ENCODE peak calls at places on chromosomes 12 and 14, in nine cellular contexts. One of them, this sample, is unnamed.
A peak's percentile ranks its signal among the peaks of the same experiment; 100 is the strongest.

GRCh38 chr12:114669501-114670256 is 14.3 kb downstream of the TBX3 start:
- DNase-seq in type B pancreatic cell: peak; percentile 76
- DNase-seq in GM13977: no peak
- DNase-seq in BE2C: peak; percentile 66
- DNase-seq in lower leg skin: no peak
- DNase-seq in GM12865: no peak
- DNase-seq in epithelial cell of esophagus: no peak
- DNase-seq in thoracic aorta: no peak
- DNase-seq in mesothelial cell of epicardium: peak; percentile 68
- DNase-seq in this sample: peak; percentile 39

GRCh38 chr14:59067135-59067894 is 121.2 kb upstream of the DAAM1 start:
- DNase-seq in epithelial cell of esophagus: peak; percentile 76
- DNase-seq in lower leg skin: no peak
- DNase-seq in type B pancreatic cell: no peak
- DNase-seq in GM13977: no peak
- DNase-seq in GM12865: peak; percentile 13
- DNase-seq in BE2C: no peak
- DNase-seq in thoracic aorta: no peak
- DNase-seq in mesothelial cell of epicardium: no peak
- DNase-seq in this sample: no peak

GRCh38 chr12:122182887-122183587 is at the start of gene LRRC43:
- DNase-seq in epithelial cell of esophagus: peak; percentile 25
- DNase-seq in BE2C: peak; percentile 82
- DNase-seq in thoracic aorta: no peak
- DNase-seq in GM12865: no peak
- DNase-seq in mesothelial cell of epicardium: peak; percentile 66
- DNase-seq in lower leg skin: no peak
- DNase-seq in GM13977: peak; percentile 65
- DNase-seq in type B pancreatic cell: peak; percentile 79
- DNase-seq in this sample: peak; percentile 78

GRCh38 chr14:25233613-25234012 is 183.7 kb upstream of the STXBP6 start:
- DNase-seq in type B pancreatic cell: no peak
- DNase-seq in lower leg skin: no peak
- DNase-seq in GM13977: no peak
- DNase-seq in GM12865: no peak
- DNase-seq in epithelial cell of esophagus: no peak
- DNase-seq in BE2C: no peak
- DNase-seq in mesothelial cell of epicardium: no peak
- DNase-seq in thoracic aorta: no peak
- DNase-seq in this sample: no peak

GRCh38 chr12:123444396-123445026 is 8.0 kb upstream of the RILPL2 start:
- DNase-seq in GM13977: no peak
- DNase-seq in lower leg skin: no peak
- DNase-seq in BE2C: no peak
- DNase-seq in GM12865: no peak
- DNase-seq in mesothelial cell of epicardium: no peak
- DNase-seq in type B pancreatic cell: no peak
- DNase-seq in thoracic aorta: no peak
- DNase-seq in epithelial cell of esophagus: peak; percentile 77
- DNase-seq in this sample: no peak

GRCh38 chr14:33848706-33849454 is 102.0 kb downstream of the EGLN3 start:
- DNase-seq in lower leg skin: no peak
- DNase-seq in type B pancreatic cell: no peak
- DNase-seq in GM12865: peak; percentile 26
- DNase-seq in thoracic aorta: no peak
- DNase-seq in mesothelial cell of epicardium: peak; percentile 74
- DNase-seq in GM13977: no peak
- DNase-seq in BE2C: peak; percentile 90
- DNase-seq in epithelial cell of esophagus: peak; percentile 75
- DNase-seq in this sample: peak; percentile 79

GRCh38 chr12:65278576-65279386 is at the start of gene MSRB3:
- DNase-seq in BE2C: peak; percentile 19
- DNase-seq in thoracic aorta: peak; percentile 21
- DNase-seq in type B pancreatic cell: peak; percentile 87
- DNase-seq in GM13977: peak; percentile 80
- DNase-seq in lower leg skin: peak; percentile 25
- DNase-seq in epithelial cell of esophagus: peak; percentile 60
- DNase-seq in mesothelial cell of epicardium: peak; percentile 73
- DNase-seq in GM12865: peak; percentile 53
- DNase-seq in this sample: peak; percentile 84

GRCh38 chr12:111656016-111656415 is 29.7 kb downstream of the BRAP start:
- DNase-seq in GM12865: no peak
- DNase-seq in mesothelial cell of epicardium: no peak
- DNase-seq in GM13977: no peak
- DNase-seq in epithelial cell of esophagus: no peak
- DNase-seq in BE2C: no peak
- DNase-seq in thoracic aorta: no peak
- DNase-seq in lower leg skin: no peak
- DNase-seq in type B pancreatic cell: no peak
- DNase-seq in this sample: no peak

GRCh38 chr14:20197459-20197858 is 6.8 kb downstream of the OR11G2 start:
- DNase-seq in BE2C: no peak
- DNase-seq in mesothelial cell of epicardium: no peak
- DNase-seq in lower leg skin: no peak
- DNase-seq in GM13977: no peak
- DNase-seq in thoracic aorta: no peak
- DNase-seq in GM12865: no peak
- DNase-seq in epithelial cell of esophagus: no peak
- DNase-seq in type B pancreatic cell: no peak
- DNase-seq in this sample: no peak

GRCh38 chr12:109302358-109302757 is 6.7 kb downstream of the FOXN4 start:
- DNase-seq in epithelial cell of esophagus: no peak
- DNase-seq in mesothelial cell of epicardium: no peak
- DNase-seq in thoracic aorta: no peak
- DNase-seq in type B pancreatic cell: no peak
- DNase-seq in GM13977: no peak
- DNase-seq in lower leg skin: no peak
- DNase-seq in GM12865: peak; percentile 22
- DNase-seq in BE2C: no peak
- DNase-seq in this sample: no peak

GRCh38 chr14:50778757-50779483 is 52.0 kb downstream of the NIN start:
- DNase-seq in type B pancreatic cell: no peak
- DNase-seq in mesothelial cell of epicardium: no peak
- DNase-seq in lower leg skin: no peak
- DNase-seq in epithelial cell of esophagus: peak; percentile 48
- DNase-seq in GM13977: no peak
- DNase-seq in GM12865: no peak
- DNase-seq in thoracic aorta: no peak
- DNase-seq in BE2C: no peak
- DNase-seq in this sample: no peak

GRCh38 chr14:63853831-63854293 is 1.1 kb downstream of the SYNE2 start:
- DNase-seq in BE2C: peak; percentile 66
- DNase-seq in thoracic aorta: no peak
- DNase-seq in GM12865: peak; percentile 74
- DNase-seq in type B pancreatic cell: peak; percentile 72
- DNase-seq in lower leg skin: peak; percentile 79
- DNase-seq in mesothelial cell of epicardium: peak; percentile 56
- DNase-seq in epithelial cell of esophagus: peak; percentile 98
- DNase-seq in GM13977: peak; percentile 49
- DNase-seq in this sample: peak; percentile 37

GRCh38 chr12:59742831-59743230 is 147.0 kb downstream of the SLC16A7 start:
- DNase-seq in type B pancreatic cell: no peak
- DNase-seq in thoracic aorta: no peak
- DNase-seq in epithelial cell of esophagus: no peak
- DNase-seq in mesothelial cell of epicardium: no peak
- DNase-seq in BE2C: no peak
- DNase-seq in GM12865: no peak
- DNase-seq in lower leg skin: no peak
- DNase-seq in GM13977: no peak
- DNase-seq in this sample: no peak

GRCh38 chr12:34363050-34363673 is 340.9 kb downstream of the ALG10 start:
- DNase-seq in type B pancreatic cell: no peak
- DNase-seq in GM13977: no peak
- DNase-seq in mesothelial cell of epicardium: no peak
- DNase-seq in GM12865: no peak
- DNase-seq in epithelial cell of esophagus: no peak
- DNase-seq in BE2C: peak; percentile 46
- DNase-seq in lower leg skin: no peak
- DNase-seq in thoracic aorta: no peak
- DNase-seq in this sample: no peak

GRCh38 chr12:54193437-54193836 is 4.7 kb upstream of the SMUG1 start:
- DNase-seq in mesothelial cell of epicardium: no peak
- DNase-seq in thoracic aorta: no peak
- DNase-seq in GM13977: no peak
- DNase-seq in lower leg skin: no peak
- DNase-seq in type B pancreatic cell: no peak
- DNase-seq in GM12865: no peak
- DNase-seq in BE2C: peak; percentile 44
- DNase-seq in epithelial cell of esophagus: no peak
- DNase-seq in this sample: no peak

GRCh38 chr12:89448951-89449371 is 75.6 kb downstream of the GALNT4 start:
- DNase-seq in thoracic aorta: no peak
- DNase-seq in BE2C: no peak
- DNase-seq in GM12865: no peak
- DNase-seq in type B pancreatic cell: no peak
- DNase-seq in mesothelial cell of epicardium: no peak
- DNase-seq in lower leg skin: no peak
- DNase-seq in epithelial cell of esophagus: no peak
- DNase-seq in GM13977: no peak
- DNase-seq in this sample: no peak

GRCh38 chr14:24366664-24367505 is 1.1 kb upstream of the NFATC4 start:
- DNase-seq in BE2C: peak; percentile 96
- DNase-seq in GM12865: peak; percentile 69
- DNase-seq in GM13977: peak; percentile 87
- DNase-seq in lower leg skin: peak; percentile 87
- DNase-seq in mesothelial cell of epicardium: peak; percentile 88
- DNase-seq in type B pancreatic cell: peak; percentile 91
- DNase-seq in epithelial cell of esophagus: peak; percentile 99
- DNase-seq in thoracic aorta: peak; percentile 59
- DNase-seq in this sample: peak; percentile 89

DNA sequence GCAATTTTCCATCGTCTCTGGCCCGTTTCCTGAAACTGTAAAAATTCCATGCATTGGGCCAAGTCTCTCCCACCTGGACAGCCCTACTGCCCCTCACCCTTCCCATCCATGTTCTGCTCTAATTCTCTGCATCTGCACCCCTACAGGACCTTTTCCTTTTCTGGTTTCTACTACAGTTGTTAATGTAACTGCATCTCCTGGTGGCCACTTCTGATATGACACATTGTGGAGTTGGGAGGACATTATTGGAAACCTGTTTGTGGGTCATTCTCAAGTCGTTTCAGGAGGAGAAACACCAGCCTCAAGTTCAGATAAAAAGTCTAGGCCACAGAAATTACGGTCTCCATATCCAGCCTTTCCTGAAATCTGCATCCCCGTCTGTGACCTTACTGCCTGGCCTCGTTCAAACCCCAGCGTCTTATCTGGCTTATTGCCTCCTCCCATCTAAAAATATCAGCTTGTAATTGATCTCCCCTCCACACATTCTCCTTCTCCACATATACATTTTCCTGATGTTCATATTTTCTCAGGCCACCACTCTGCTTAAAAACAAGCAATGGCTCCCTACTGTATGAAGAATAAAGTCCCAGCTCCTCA is 37.6 kb downstream of the EMP1 start:
- DNase-seq in mesothelial cell of epicardium: no peak
- DNase-seq in epithelial cell of esophagus: peak; percentile 74
- DNase-seq in lower leg skin: peak; percentile 72
- DNase-seq in BE2C: peak; percentile 46
- DNase-seq in GM13977: peak; percentile 30
- DNase-seq in type B pancreatic cell: no peak
- DNase-seq in GM12865: peak; percentile 37
- DNase-seq in thoracic aorta: no peak
- DNase-seq in this sample: peak; percentile 51
- TF ChIP-seq CTCF in mesothelial cell of epicardium: peak; percentile 98
- TF ChIP-seq CTCF in epithelial cell of esophagus: peak; percentile 92
- TF ChIP-seq CTCF in lower leg skin: peak; percentile 83
- TF ChIP-seq CTCF in BE2C: peak; percentile 83
- TF ChIP-seq CTCF in GM13977: peak; percentile 61
- TF ChIP-seq CTCF in type B pancreatic cell: peak; percentile 79
- TF ChIP-seq CTCF in GM12865: peak; percentile 69
- TF ChIP-seq CTCF in thoracic aorta: peak; percentile 66
- TF ChIP-seq CTCF in this sample: peak; percentile 74

GRCh38 chr12:76515271-76515670 is 44.3 kb downstream of the OSBPL8 start:
- DNase-seq in BE2C: no peak
- DNase-seq in GM13977: no peak
- DNase-seq in GM12865: no peak
- DNase-seq in epithelial cell of esophagus: no peak
- DNase-seq in type B pancreatic cell: no peak
- DNase-seq in lower leg skin: no peak
- DNase-seq in mesothelial cell of epicardium: no peak
- DNase-seq in thoracic aorta: no peak
- DNase-seq in this sample: no peak
- TF ChIP-seq CTCF in BE2C: no peak
- TF ChIP-seq CTCF in GM13977: no peak
- TF ChIP-seq CTCF in GM12865: no peak
- TF ChIP-seq CTCF in epithelial cell of esophagus: no peak
- TF ChIP-seq CTCF in type B pancreatic cell: no peak
- TF ChIP-seq CTCF in lower leg skin: no peak
- TF ChIP-seq CTCF in mesothelial cell of epicardium: no peak
- TF ChIP-seq CTCF in thoracic aorta: no peak
- TF ChIP-seq CTCF in this sample: no peak

GRCh38 chr14:104685216-104685997 is 4.0 kb upstream of the INF2 start:
- DNase-seq in GM13977: no peak
- DNase-seq in GM12865: no peak
- DNase-seq in thoracic aorta: no peak
- DNase-seq in epithelial cell of esophagus: no peak
- DNase-seq in mesothelial cell of epicardium: no peak
- DNase-seq in BE2C: no peak
- DNase-seq in lower leg skin: no peak
- DNase-seq in type B pancreatic cell: no peak
- DNase-seq in this sample: no peak
- TF ChIP-seq CTCF in GM13977: peak; percentile 7
- TF ChIP-seq CTCF in GM12865: no peak
- TF ChIP-seq CTCF in thoracic aorta: no peak
- TF ChIP-seq CTCF in epithelial cell of esophagus: no peak
- TF ChIP-seq CTCF in mesothelial cell of epicardium: no peak
- TF ChIP-seq CTCF in BE2C: no peak
- TF ChIP-seq CTCF in lower leg skin: no peak
- TF ChIP-seq CTCF in type B pancreatic cell: no peak
- TF ChIP-seq CTCF in this sample: no peak

DNA sequence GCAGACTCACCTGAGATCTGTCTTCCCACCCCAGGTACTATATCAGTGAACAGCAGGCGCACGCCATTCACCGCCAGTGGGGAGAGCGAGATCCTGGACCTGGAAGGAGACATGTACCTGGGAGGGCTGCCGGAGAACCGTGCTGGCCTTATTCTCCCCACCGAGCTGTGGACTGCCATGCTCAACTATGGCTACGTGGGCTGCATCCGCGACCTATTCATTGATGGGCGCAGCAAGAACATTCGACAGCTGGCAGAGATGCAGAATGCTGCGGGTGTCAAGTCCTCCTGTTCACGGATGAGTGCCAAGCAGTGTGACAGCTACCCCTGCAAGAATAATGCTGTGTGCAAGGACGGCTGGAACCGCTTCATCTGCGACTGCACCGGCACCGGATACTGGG is 544.5 kb downstream of the NRXN3 start:
- DNase-seq in GM13977: no peak
- DNase-seq in type B pancreatic cell: no peak
- DNase-seq in BE2C: no peak
- DNase-seq in lower leg skin: no peak
- DNase-seq in thoracic aorta: no peak
- DNase-seq in GM12865: no peak
- DNase-seq in mesothelial cell of epicardium: no peak
- DNase-seq in epithelial cell of esophagus: no peak
- DNase-seq in this sample: no peak
- TF ChIP-seq CTCF in GM13977: no peak
- TF ChIP-seq CTCF in type B pancreatic cell: no peak
- TF ChIP-seq CTCF in BE2C: no peak
- TF ChIP-seq CTCF in lower leg skin: no peak
- TF ChIP-seq CTCF in thoracic aorta: no peak
- TF ChIP-seq CTCF in GM12865: no peak
- TF ChIP-seq CTCF in mesothelial cell of epicardium: no peak
- TF ChIP-seq CTCF in epithelial cell of esophagus: no peak
- TF ChIP-seq CTCF in this sample: no peak

This sample was measured in nephron progenitor cell.